ENCODE peak calls at places on chromosomes 7 and 10, in ten cellular contexts. V is naive thymus-derived CD4-positive, alpha-beta T cell; K is activated CD4-positive, alpha-beta T cell treated with anti-CD3 and anti-CD28 coated beads for 36 hours; L is activated naive CD8-positive, alpha-beta T cell treated with anti-CD3 and anti-CD28 coated beads for 36 hours; G is MM.1S; S is DMS 273 treated with DMSO at 0.1 percent for 48 hours; J is GM12892; Y is HEK293T; I is stimulated activated CD4-positive, alpha-beta T cell treated with anti-CD3 and anti-CD28 coated beads, Interleukin-1b, Interleukin-23, amount 100 ng/mL, for 1 hour; H is NCI-H1092. C is an unnamed sample.

GRCh38 chr10:131084791-131085585 is 226.5 kb downstream of the TCERG1L start:
- DNase-seq in L (no peak), K (peak; percentile 18), V (peak; percentile 32), Y (no peak), S (no peak), J (no peak), H (no peak), I (no peak), G (no peak), C (no peak)

GRCh38 chr7:2276107-2276506 is 34.1 kb downstream of the NUDT1 start:
- DNase-seq in L (no peak), K (no peak), I (no peak), H (no peak), J (no peak), G (no peak), V (no peak), Y (no peak), S (no peak), C (no peak)

GRCh38 chr7:50304158-50304910 is at the start of gene IKZF1:
- DNase-seq in G (peak; percentile 61), L (peak; percentile 68), I (no peak), V (peak; percentile 58), S (no peak), J (no peak), K (peak; percentile 82), H (no peak), Y (peak; percentile 13), C (no peak)

GRCh38 chr10:124217906-124218769 is 124.7 kb upstream of the CHST15 start:
- DNase-seq in V (no peak), G (no peak), K (no peak), H (no peak), I (no peak), L (no peak), S (no peak), J (no peak), Y (no peak), C (no peak)

GRCh38 chr10:117075064-117075463 is 63.0 kb downstream of the VAX1 start:
- DNase-seq in Y (no peak), J (no peak), L (no peak), H (no peak), I (no peak), K (no peak), S (no peak), V (no peak), G (no peak), C (no peak)

GRCh38 chr10:22674215-22674930 is 40.0 kb downstream of the PIP4K2A start:
- DNase-seq in Y (no peak), J (no peak), G (no peak), K (no peak), L (no peak), I (no peak), S (no peak), V (no peak), H (no peak), C (no peak)

GRCh38 chr10:92204238-92204637 is 86.6 kb downstream of the CPEB3 start:
- DNase-seq in J (no peak), H (peak; percentile 50), L (no peak), G (no peak), I (no peak), V (no peak), S (no peak), K (no peak), Y (no peak), C (no peak)

GRCh38 chr10:89342219-89342966 is 14.6 kb downstream of the IFIT3 start:
- DNase-seq in G (no peak), S (no peak), K (no peak), Y (no peak), I (no peak), V (no peak), J (no peak), H (no peak), L (no peak), C (peak; percentile 90)

GRCh38 chr7:776992-777520 is 50.0 kb upstream of the PRKAR1B start:
- DNase-seq in I (no peak), L (no peak), V (no peak), J (no peak), K (no peak), S (no peak), Y (no peak), G (no peak), H (no peak), C (no peak)

C was measured in NCI-H2227 treated with DMSO at 0.1 percent for 48 hours.